ENCODE peak calls at places on chromosomes 5 and 9, in ten cellular contexts. S, N, R, E, G, K, L, C, Y and H are unnamed samples.
A peak's percentile ranks its signal among the peaks of the same experiment; 100 is the strongest.

GRCh38 chr5:122434120-122434519 is 122.1 kb downstream of the SNCAIP start:
- DNase-seq in R (no peak), C (no peak), L (no peak), E (no peak), Y (no peak), N (no peak), K (no peak), S (no peak), G (no peak), H (no peak)

GRCh38 chr9:109857337-109857736 is 77.3 kb downstream of the PALM2AKAP2 start:
- DNase-seq in C (no peak), Y (no peak), L (no peak), R (no peak), E (no peak), G (no peak), N (no peak), S (no peak), K (no peak), H (no peak)

GRCh38 chr9:98897745-98898144 is 46.0 kb upstream of the COL15A1 start:
- DNase-seq in L (no peak), K (no peak), N (no peak), R (no peak), E (no peak), C (no peak), G (no peak), Y (no peak), S (no peak), H (no peak)

GRCh38 chr5:168592014-168592368 is 12.8 kb upstream of the PANK3 start:
- DNase-seq in K (no peak), C (peak; percentile 98), S (peak; percentile 88), E (no peak), G (peak; percentile 74), Y (no peak), R (no peak), L (peak; percentile 65), N (no peak), H (no peak)

GRCh38 chr5:14009575-14009974 is 65.1 kb upstream of the DNAH5 start:
- DNase-seq in S (no peak), R (no peak), L (no peak), G (no peak), K (no peak), N (no peak), E (no peak), Y (no peak), C (no peak), H (no peak)

GRCh38 chr9:129938291-129938979 is 103.2 kb downstream of the USP20 start:
- DNase-seq in C (no peak), K (no peak), L (no peak), Y (no peak), S (no peak), R (no peak), E (no peak), G (no peak), N (no peak), H (no peak)

GRCh38 chr5:61600945-61601491 is 269.0 kb downstream of the ZSWIM6 start:
- DNase-seq in G (no peak), C (no peak), K (no peak), S (no peak), L (no peak), E (no peak), Y (no peak), N (no peak), R (no peak), H (no peak)

GRCh38 chr5:20166496-20166895 is 178.5 kb upstream of the CDH18 start:
- DNase-seq in R (no peak), N (no peak), Y (no peak), C (no peak), L (no peak), K (no peak), S (no peak), G (no peak), E (no peak), H (no peak)

GRCh38 chr9:117722108-117722761 is 18.0 kb downstream of the TLR4 start:
- DNase-seq in E (no peak), C (no peak), L (no peak), S (no peak), N (no peak), K (no peak), Y (no peak), R (no peak), G (no peak), H (no peak)

DNA sequence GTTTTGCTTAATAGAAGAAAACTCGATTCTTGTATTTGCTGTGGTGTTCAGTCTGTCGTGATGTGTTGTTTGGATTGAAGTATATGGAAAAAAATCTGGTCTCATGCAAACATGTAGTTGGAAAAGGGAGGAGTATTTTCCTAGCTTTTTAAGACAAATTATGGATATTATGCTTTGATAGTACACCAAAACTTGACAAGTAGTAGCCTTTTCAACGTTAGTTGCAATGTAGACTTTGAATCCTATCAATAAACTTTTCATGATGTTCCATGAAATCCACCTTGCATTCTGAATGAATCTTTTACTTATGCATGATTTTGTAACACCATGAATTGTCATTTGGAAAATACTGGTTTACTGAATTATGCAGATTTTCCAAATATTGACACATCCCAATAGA is 64.2 kb downstream of the LHX2 start:
- DNase-seq in R (no peak), L (no peak), N (no peak), G (no peak), E (no peak), K (no peak), S (no peak), C (no peak), Y (no peak), H (no peak)
- H3K27ac ChIP-seq in R (no peak overlapping the region), L (no peak overlapping the region), N (no peak overlapping the region), G (no peak overlapping the region), E (no peak overlapping the region), K (no peak overlapping the region), S (no peak overlapping the region), C (no peak overlapping the region), Y (no peak overlapping the region), H (no peak overlapping the region)

DNA sequence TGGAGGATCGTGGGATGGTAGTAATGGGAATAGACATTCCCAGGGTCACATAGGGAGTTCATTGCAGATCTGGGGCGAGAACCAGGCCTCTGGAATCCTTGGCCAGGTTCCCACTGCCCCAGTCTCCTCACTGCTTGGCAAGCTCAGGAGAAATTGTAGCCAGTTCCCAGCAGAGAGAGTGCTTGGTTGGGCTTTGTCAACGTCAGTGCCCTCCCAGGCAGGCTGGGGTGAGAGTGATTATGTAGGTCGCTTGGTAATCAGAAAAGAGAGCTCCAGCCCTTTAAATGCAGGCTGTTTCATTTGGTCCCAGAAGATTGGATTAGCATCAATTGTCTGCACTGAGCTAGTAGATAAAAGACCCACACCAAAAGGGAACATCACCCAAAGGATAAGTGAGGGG is 51.8 kb upstream of the GALNT10 start:
- DNase-seq in S (peak; percentile 77), L (no peak), K (no peak), N (peak; percentile 73), Y (no peak), E (peak; percentile 70), R (peak; percentile 70), C (no peak), G (no peak), H (no peak)
- TF ChIP-seq CTCF in S (no peak), L (no peak), K (no peak), N (no peak), Y (no peak), E (no peak), R (no peak), C (no peak), G (no peak), H (no peak)

DNA sequence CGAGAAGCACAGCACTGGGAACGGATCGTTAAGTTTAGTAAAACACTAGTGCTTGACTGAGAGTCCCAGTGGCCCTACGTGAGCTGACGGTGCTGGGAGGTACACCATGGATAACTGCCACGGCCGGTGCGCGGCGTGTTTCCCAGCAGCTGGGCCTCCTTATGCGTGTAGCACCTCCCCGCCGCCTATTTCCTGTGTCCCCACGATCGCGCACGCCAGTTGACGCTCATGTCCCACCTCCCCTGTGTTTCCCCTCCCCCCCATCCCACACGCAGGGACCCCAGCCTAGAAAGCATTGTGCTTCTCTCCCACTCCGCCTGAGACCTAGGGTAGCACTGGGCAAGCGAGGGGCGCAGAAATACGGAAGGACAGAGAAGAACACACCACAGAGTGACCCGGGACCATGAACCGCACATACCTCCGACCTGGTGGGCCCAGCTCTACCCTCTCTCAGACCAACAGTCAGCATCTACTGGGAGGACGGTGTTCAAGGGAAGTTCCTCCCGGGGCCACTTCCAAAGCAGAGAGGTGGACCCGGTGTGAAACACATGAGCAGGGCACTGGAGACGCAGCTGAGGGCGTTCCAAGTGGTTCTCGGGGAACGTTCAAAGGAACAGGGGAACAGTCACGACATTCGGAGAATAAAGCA is 45.6 kb downstream of the DBH start:
- DNase-seq in K (no peak), Y (no peak), C (no peak), G (no peak), N (peak; percentile 14), L (no peak), E (no peak), S (no peak), R (peak; percentile 56), H (no peak)
- H3K27ac ChIP-seq in K (no peak overlapping the region), Y (no peak overlapping the region), C (no peak overlapping the region), G (no peak overlapping the region), N (no peak overlapping the region), L (no peak overlapping the region), E (no peak overlapping the region), S (no peak overlapping the region), R (no peak overlapping the region), H (no peak overlapping the region)

GRCh38 chr9:37430841-37431597 is 8.5 kb downstream of the GRHPR start:
- DNase-seq in E (peak; percentile 73), L (no peak), S (no peak), G (no peak), R (no peak), N (no peak), C (peak; percentile 83), Y (no peak), K (peak; percentile 40), H (no peak)
- TF ChIP-seq CTCF in E (peak; percentile 34), L (no peak), S (no peak), G (no peak), R (no peak), N (no peak), C (peak; percentile 74), Y (peak; percentile 7), K (no peak), H (no peak)